ENCODE peak calls at places on chromosome 6, in six cellular contexts. H is IMR-90, M is neuronal stem cell, V is H1, Q is mesendoderm, K is trophoblast cell. A is an unnamed sample. For H3K4me1, the result is how much of the 10 kb centered on the place peaks cover.

GRCh38 chr6:12490904-12491571 is 200.9 kb downstream of the EDN1 start:
- DNase-seq in V (no peak), H (peak), Q (no peak), K (peak), M (no peak), A (no peak)

GRCh38 chr6:139853302-139853992 is 479.0 kb upstream of the CITED2 start:
- DNase-seq in V (no peak), Q (no peak), M (no peak), K (no peak), H (peak), A (no peak)

GRCh38 chr6:168133186-168133585 is 54.2 kb upstream of the FRMD1 start:
- DNase-seq in V (peak), Q (peak), H (peak), K (no peak), M (no peak), A (peak)

GRCh38 chr6:46172176-46172575 is 1.4 kb upstream of the ENPP5 start:
- DNase-seq in M (no peak), Q (no peak), V (no peak), H (no peak), K (no peak), A (no peak)

GRCh38 chr6:11320914-11321549 is 88.6 kb upstream of the NEDD9 start:
- DNase-seq in H (no peak), Q (no peak), M (no peak), K (peak), V (no peak), A (no peak)

GRCh38 chr6:96015321-96015790 is 418 bp upstream of the FUT9 start:
- DNase-seq in H (no peak), M (no peak), Q (peak), V (peak), K (no peak), A (no peak)

GRCh38 chr6:103819509-103819908 is 1040.2 kb downstream of the HACE1 start:
- DNase-seq in K (no peak), M (no peak), H (no peak), Q (no peak), V (no peak), A (no peak)

GRCh38 chr6:132552372-132552771 is at the start of gene TAAR8:
- DNase-seq in K (no peak), H (no peak), V (no peak), Q (no peak), M (no peak), A (no peak)

GRCh38 chr6:113344969-113345368 is 512.2 kb upstream of the MARCKS start:
- DNase-seq in H (peak), V (no peak), Q (no peak), K (no peak), M (no peak), A (no peak)

GRCh38 chr6:52594216-52594615 is 17.4 kb upstream of the TRAM2 start:
- DNase-seq in H (no peak), Q (no peak), M (no peak), V (no peak), K (no peak), A (no peak)

GRCh38 chr6:26032387-26033131 is 54.7 kb upstream of the HFE start:
- DNase-seq in K (peak), V (no peak), M (peak), H (peak), Q (peak), A (peak)

GRCh38 chr6:8562133-8562532 is 126.8 kb upstream of the SLC35B3 start:
- DNase-seq in K (no peak), V (no peak), H (no peak), Q (no peak), M (peak), A (no peak)

GRCh38 chr6:7542065-7542877 is 800 bp downstream of the DSP start:
- DNase-seq in V (no peak), M (peak), Q (peak), K (peak), H (no peak), A (peak)

GRCh38 chr6:154862536-154862935 is 129.3 kb downstream of the SCAF8 start:
- DNase-seq in V (no peak), K (no peak), M (no peak), H (no peak), Q (no peak), A (no peak)

GRCh38 chr6:162053084-162053483 is 674.5 kb downstream of the PRKN start:
- DNase-seq in K (no peak), Q (no peak), V (no peak), H (no peak), M (no peak), A (no peak)

GRCh38 chr6:166815629-166816028 is 140.7 kb downstream of the RNASET2 start:
- DNase-seq in Q (peak), M (peak), H (no peak), K (no peak), V (no peak), A (no peak)

GRCh38 chr6:15608406-15608805 is 54.4 kb downstream of the DTNBP1 start:
- DNase-seq in Q (peak), H (peak), V (no peak), K (peak), M (no peak), A (no peak)

GRCh38 chr6:13004610-13005009 is 288.0 kb downstream of the PHACTR1 start:
- DNase-seq in H (no peak), M (no peak), Q (no peak), K (no peak), V (no peak), A (no peak)

GRCh38 chr6:130643361-130643760 is 183.8 kb upstream of the SMLR1 start:
- DNase-seq in H (no peak), M (no peak), K (no peak), V (no peak), Q (no peak), A (no peak)

GRCh38 chr6:79671605-79672266 is 40.6 kb downstream of the SH3BGRL2 start:
- DNase-seq in K (no peak), H (peak), Q (peak), M (no peak), V (no peak), A (peak)

GRCh38 chr6:7628479-7628878 is 38.5 kb downstream of the SNRNP48 start:
- DNase-seq in V (no peak), Q (no peak), K (no peak), H (peak), M (no peak), A (no peak)

GRCh38 chr6:26157150-26157837 is 70.1 kb downstream of the HFE start:
- DNase-seq in Q (peak), K (peak), V (peak), M (peak), H (peak), A (peak)

GRCh38 chr6:167807200-167807599 is 19.5 kb upstream of the AFDN start:
- DNase-seq in K (no peak), M (no peak), V (peak), Q (no peak), H (no peak), A (no peak)

GRCh38 chr6:31660998-31661866 is 654 bp upstream of the C6orf47 start:
- DNase-seq in Q (no peak), H (peak), M (no peak), K (no peak), V (no peak), A (no peak)

GRCh38 chr6:129281173-129281796 is 398.3 kb downstream of the LAMA2 start:
- DNase-seq in K (no peak), V (no peak), H (no peak), Q (no peak), M (no peak), A (no peak)

GRCh38 chr6:134686071-134686470 is 263.8 kb downstream of the ALDH8A1 start:
- DNase-seq in K (no peak), V (no peak), Q (no peak), M (no peak), H (peak), A (no peak)

GRCh38 chr6:136341967-136342366 is 52.3 kb upstream of the BCLAF1 start:
- DNase-seq in Q (no peak), V (no peak), K (no peak), M (no peak), H (no peak), A (no peak)

GRCh38 chr6:17950095-17950494 is 37.3 kb downstream of the KIF13A start:
- DNase-seq in H (no peak), Q (no peak), V (no peak), M (no peak), K (no peak), A (no peak)

GRCh38 chr6:77030929-77031674 is 432.2 kb downstream of the HTR1B start:
- DNase-seq in K (no peak), Q (no peak), V (no peak), H (no peak), M (no peak), A (no peak)

GRCh38 chr6:43724914-43725642 is 37.5 kb upstream of the MRPS18A start:
- DNase-seq in M (no peak), H (peak), Q (no peak), V (no peak), K (peak), A (no peak)

GRCh38 chr6:148112851-148113319 is 229.8 kb upstream of the SASH1 start:
- DNase-seq in H (no peak), V (no peak), M (no peak), Q (no peak), K (no peak), A (no peak)

GRCh38 chr6:35678814-35679213 is 9.9 kb downstream of the FKBP5 start:
- DNase-seq in K (no peak), Q (no peak), H (no peak), V (no peak), M (no peak), A (no peak)

GRCh38 chr6:77463881-77464867 is 883 bp upstream of the HTR1B start:
- DNase-seq in K (no peak), H (no peak), V (peak), M (peak), Q (peak), A (peak)

GRCh38 chr6:121848523-121849255 is 413.2 kb downstream of the GJA1 start:
- DNase-seq in V (no peak), Q (no peak), H (peak), M (no peak), K (no peak), A (no peak)

DNA sequence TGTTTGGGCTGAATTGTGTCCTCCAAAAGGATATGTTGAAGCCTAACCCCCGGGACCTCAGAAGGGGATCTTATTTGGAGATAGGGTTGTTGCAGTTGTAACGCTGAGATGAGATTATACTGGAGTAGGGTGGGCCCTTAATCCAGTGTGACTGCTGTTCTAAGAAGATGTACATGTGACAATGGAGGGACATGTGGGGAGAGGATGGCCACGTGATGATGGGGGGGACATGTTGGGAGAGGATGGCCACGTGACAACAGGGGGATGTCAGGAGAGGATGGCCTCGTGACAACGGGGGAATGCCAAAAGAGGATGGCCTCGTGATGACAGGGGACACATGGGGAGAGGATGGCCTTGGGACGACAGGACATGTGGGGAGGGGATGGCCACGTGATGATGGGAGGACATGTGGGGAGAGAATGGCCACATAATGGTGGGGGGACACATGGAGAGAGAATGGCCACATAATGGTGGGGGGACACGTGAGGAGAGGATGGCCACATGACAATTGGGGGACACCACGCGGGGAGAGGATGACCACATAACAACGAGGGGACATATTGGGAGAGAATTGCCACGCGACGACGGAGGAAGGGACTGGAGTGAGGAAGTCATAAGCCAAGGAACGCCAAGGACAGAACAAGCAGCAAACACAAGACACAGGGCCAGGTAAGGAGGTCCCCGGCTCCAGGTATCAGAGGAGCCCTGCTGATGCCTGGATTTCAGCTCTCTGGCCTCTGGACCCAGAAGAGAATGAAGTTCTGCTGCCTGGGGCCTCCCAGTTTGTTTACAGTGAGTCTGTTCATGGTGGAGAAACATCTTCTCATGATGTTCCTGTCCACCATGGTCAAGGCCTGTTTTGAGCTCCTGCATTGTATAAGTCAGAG is 29.2 kb downstream of the SYNJ2 start:
- DNase-seq in V (no peak), Q (no peak), K (no peak), M (no peak), H (no peak), A (no peak)
- H3K4ac ChIP-seq in V (no peak), Q (no peak), K (no peak), M (no peak), H (peak), A (no peak)

GRCh38 chr6:73696990-73697651 is 1.1 kb downstream of the CD109 start:
- DNase-seq in M (no peak), K (no peak), V (no peak), H (no peak), Q (peak), A (peak)
- H3K9ac ChIP-seq in M (no peak), K (no peak), V (no peak), H (no peak), Q (no peak), A (no peak)

GRCh38 chr6:137731600-137731959 is 135.5 kb upstream of the TNFAIP3 start:
- DNase-seq in H (no peak), Q (no peak), K (no peak), V (no peak), M (no peak), A (no peak)
- H3K4me1 ChIP-seq in H (under half), Q (under half), K (under half), V (under half), M (under half), A (under half)

GRCh38 chr6:32971581-32972352 is 3.4 kb downstream of the BRD2 start:
- DNase-seq in Q (peak), M (peak), V (peak), H (peak), K (peak), A (peak)

GRCh38 chr6:32973144-32973854 is 4.9 kb downstream of the BRD2 start:
- DNase-seq in M (peak), K (no peak), Q (peak), H (peak), V (peak), A (no peak)

GRCh38 chr6:32973934-32974333 is 5.5 kb downstream of the BRD2 start:
- DNase-seq in H (peak), M (no peak), V (no peak), Q (no peak), K (no peak), A (no peak)

GRCh38 chr6:32971245-32971580 is 2.8 kb downstream of the BRD2 start:
- DNase-seq in M (no peak), V (no peak), H (no peak), K (no peak), Q (no peak), A (no peak)

GRCh38 chr6:32972353-32973143 is 4.2 kb downstream of the BRD2 start:
- DNase-seq in H (no peak), V (no peak), Q (no peak), K (no peak), M (no peak), A (no peak)
- H3K4ac ChIP-seq in H (peak), V (no peak), Q (no peak), K (peak), M (no peak), A (no peak)

GRCh38 chr6:157073596-157073995 is 249.7 kb downstream of the TMEM242 start:
- DNase-seq in K (no peak), V (no peak), Q (peak), H (no peak), M (no peak), A (no peak)

GRCh38 chr6:157074969-157075368 is 248.3 kb downstream of the TMEM242 start:
- DNase-seq in V (no peak), K (no peak), M (no peak), H (no peak), Q (no peak), A (no peak)

GRCh38 chr6:157069585-157069984 is 253.7 kb downstream of the TMEM242 start:
- DNase-seq in V (no peak), M (no peak), Q (peak), H (no peak), K (no peak), A (no peak)

GRCh38 chr6:157070403-157071107 is 252.8 kb downstream of the TMEM242 start:
- DNase-seq in V (no peak), H (no peak), K (peak), Q (no peak), M (no peak), A (no peak)

DNA sequence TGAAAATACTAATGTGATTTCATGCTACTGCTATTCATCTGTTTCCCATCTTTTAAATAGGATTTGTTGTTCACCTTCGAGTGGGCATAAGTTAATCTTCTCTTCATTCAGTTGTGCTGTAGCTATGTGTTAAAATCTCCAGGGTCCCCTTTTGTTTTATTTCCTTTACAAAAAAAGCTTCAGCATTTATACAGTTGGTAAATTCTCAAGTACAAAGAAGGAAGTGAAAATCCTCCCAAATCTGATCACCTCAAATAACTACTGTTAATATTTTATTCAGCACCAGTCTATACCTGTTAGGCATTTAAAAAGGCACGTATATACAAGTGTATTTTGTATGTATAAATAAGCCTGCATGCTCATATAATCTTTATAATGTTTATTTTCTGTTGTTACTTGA is 251.2 kb downstream of the TMEM242 start:
- DNase-seq in H (no peak), V (no peak), K (no peak), M (no peak), Q (no peak), A (no peak)
- H3K9ac ChIP-seq in H (no peak), V (no peak), K (no peak), M (no peak), Q (no peak), A (no peak)

GRCh38 chr6:105272783-105273182 is 93.0 kb upstream of the POPDC3 start:
- DNase-seq in H (peak), K (no peak), Q (peak), V (no peak), M (no peak), A (peak)
- H3K4me1 ChIP-seq in H (under half), K (under half), Q (under half), V (under half), M (under half), A (under half)

GRCh38 chr6:42099340-42100028 is 42.9 kb downstream of the C6orf132 start:
- DNase-seq in K (no peak), H (peak), Q (no peak), M (no peak), V (no peak), A (no peak)
- H3K4ac ChIP-seq in K (no peak), H (peak), Q (no peak), M (no peak), V (no peak), A (no peak)

DNA sequence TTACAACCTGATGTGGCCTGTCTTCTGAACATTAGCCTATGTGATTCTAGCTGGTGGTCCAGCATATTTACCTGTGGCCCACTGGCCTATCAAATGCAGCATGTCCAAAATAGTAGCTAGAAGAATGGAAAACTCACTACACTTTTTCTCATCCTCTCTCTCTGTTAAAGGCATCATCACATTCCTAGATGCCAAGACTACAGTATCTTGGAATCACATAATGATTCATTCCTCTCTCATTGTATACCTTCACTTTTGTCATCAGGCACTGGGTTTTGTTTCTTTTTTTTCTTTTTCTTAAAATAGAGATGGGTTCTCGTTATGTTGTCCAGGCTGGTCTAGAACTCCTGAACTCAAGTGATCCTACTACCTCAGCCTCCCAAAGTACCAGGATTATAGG is 45.0 kb downstream of the FAM83B start:
- DNase-seq in H (peak), M (no peak), K (no peak), V (no peak), Q (no peak), A (no peak)
- H3K9ac ChIP-seq in H (no peak), M (no peak), K (no peak), V (no peak), Q (no peak), A (no peak)

GRCh38 chr6:85458184-85458583 is 8.3 kb downstream of the NT5E start:
- DNase-seq in K (no peak), V (no peak), H (no peak), M (no peak), Q (peak), A (no peak)

GRCh38 chr6:85456782-85457181 is 6.9 kb downstream of the NT5E start:
- DNase-seq in M (no peak), H (no peak), K (no peak), Q (no peak), V (no peak), A (no peak)

GRCh38 chr6:85453052-85453451 is 3.2 kb downstream of the NT5E start:
- DNase-seq in Q (no peak), H (no peak), M (no peak), K (no peak), V (no peak), A (no peak)

GRCh38 chr6:85453490-85453889 is 3.6 kb downstream of the NT5E start:
- DNase-seq in Q (no peak), V (no peak), K (no peak), H (no peak), M (no peak), A (no peak)

GRCh38 chr6:85455627-85456026 is 5.7 kb downstream of the NT5E start:
- DNase-seq in M (no peak), K (no peak), V (no peak), Q (no peak), H (no peak), A (no peak)
- H3K4me1 ChIP-seq in M (under half), K (under half), V (under half), Q (under half), H (under half), A (under half)